ENCODE peak calls at places on chromosomes 3 and 15, in five cellular contexts. J is HCT116, O is GM23248, D is MM.1S, S is PC-3. F is an unnamed sample.

GRCh38 chr3:186239321-186239720 is 122.7 kb downstream of the DGKG start:
- DNase-seq in O (peak), S (peak), D (no peak), J (no peak), F (peak)

GRCh38 chr15:63729115-63729884 is 104.4 kb downstream of the HERC1 start:
- DNase-seq in D (no peak), J (no peak), O (no peak), S (peak), F (no peak)

GRCh38 chr3:19171794-19172193 is 23.5 kb downstream of the KCNH8 start:
- DNase-seq in S (no peak), O (no peak), J (no peak), D (no peak), F (no peak)

GRCh38 chr3:71031914-71032521 is 551.5 kb downstream of the FOXP1 start:
- DNase-seq in O (no peak), J (no peak), S (no peak), D (no peak), F (no peak)

GRCh38 chr15:41154412-41154811 is 38.3 kb upstream of the INO80 start:
- DNase-seq in O (no peak), S (peak), J (no peak), D (no peak), F (no peak)

GRCh38 chr3:171135536-171135935 is 109.0 kb upstream of the SLC2A2 start:
- DNase-seq in O (peak), D (no peak), J (no peak), S (no peak), F (no peak)

GRCh38 chr3:120093119-120093922 is 926 bp downstream of the GSK3B start:
- DNase-seq in S (peak), J (peak), O (peak), D (no peak), F (peak)

GRCh38 chr15:97745481-97746071 is 214.9 kb upstream of the ARRDC4 start:
- DNase-seq in D (peak), O (peak), S (peak), J (no peak), F (peak)

GRCh38 chr15:56715220-56715619 is 18.1 kb downstream of the ZNF280D start:
- DNase-seq in D (no peak), J (no peak), O (no peak), S (no peak), F (no peak)

GRCh38 chr3:10363935-10364334 is 43.0 kb upstream of the SEC13 start:
- DNase-seq in O (no peak), D (no peak), S (peak), J (no peak), F (no peak)

GRCh38 chr15:81752974-81753373 is 292.8 kb downstream of the MEX3B start:
- DNase-seq in O (no peak), J (peak), S (no peak), D (no peak), F (peak)

GRCh38 chr3:181948286-181948685 is 236.6 kb downstream of the SOX2 start:
- DNase-seq in J (no peak), O (no peak), D (no peak), S (peak), F (peak)

GRCh38 chr3:129651316-129652202 is 45.1 kb upstream of the PLXND1 start:
- DNase-seq in D (no peak), S (peak), O (peak), J (peak), F (peak)

GRCh38 chr15:77966540-77967290 is 110.8 kb downstream of the TBC1D2B start:
- DNase-seq in J (peak), O (peak), D (peak), S (peak), F (peak)

GRCh38 chr3:16357191-16357590 is 92.2 kb downstream of the OXNAD1 start:
- DNase-seq in O (no peak), J (no peak), S (no peak), D (no peak), F (no peak)

GRCh38 chr15:89780601-89781000 is 4.5 kb downstream of the MESP2 start:
- DNase-seq in D (no peak), J (no peak), S (no peak), O (no peak), F (no peak)

GRCh38 chr15:58453931-58454793 is 22.4 kb downstream of the LIPC start:
- DNase-seq in S (no peak), O (peak), D (no peak), J (no peak), F (no peak)

GRCh38 chr3:185715091-185715490 is 109.8 kb downstream of the IGF2BP2 start:
- DNase-seq in D (no peak), J (no peak), O (peak), S (peak), F (peak)

DNA sequence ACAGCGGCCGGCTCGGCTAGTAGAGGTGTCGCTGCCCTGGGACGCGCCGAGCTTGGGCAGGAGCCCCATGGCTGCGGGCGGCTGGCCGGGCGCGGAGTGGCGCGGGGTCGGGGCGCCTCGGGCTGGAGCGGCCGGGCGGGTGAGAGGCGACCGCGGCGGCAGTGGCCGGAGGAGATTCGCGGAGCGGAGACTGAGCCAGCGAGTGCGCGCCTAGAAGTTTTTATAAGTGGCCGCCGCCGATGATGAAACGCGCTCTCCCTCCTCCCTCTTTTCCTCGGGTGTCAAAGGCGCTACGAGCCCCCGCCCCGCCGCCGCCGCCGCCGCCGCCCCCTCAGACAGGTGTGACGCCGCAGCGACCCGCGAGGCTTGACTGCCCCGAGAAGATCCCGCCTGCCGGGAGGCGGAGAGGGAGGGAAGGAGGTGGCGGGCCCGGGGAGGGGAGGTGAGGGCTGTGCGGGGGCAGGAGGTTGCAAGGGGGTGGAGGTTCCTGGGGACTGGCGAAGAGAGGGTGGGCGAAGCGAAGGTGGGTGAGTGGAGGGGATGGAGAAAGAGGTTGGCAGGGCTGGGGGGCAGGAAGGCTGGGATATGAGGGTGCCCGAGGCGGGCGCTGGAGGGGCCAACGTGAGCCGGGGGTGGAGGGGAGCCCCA is at the start of gene SLCO2A1:
- DNase-seq in O (peak), S (no peak), J (no peak), D (no peak), F (peak)
- TF ChIP-seq EZH2 in O (no peak), S (no peak), J (no peak), D (no peak), F (peak)

GRCh38 chr3:174541708-174542107 is 317.4 kb upstream of the NAALADL2 start:
- DNase-seq in J (no peak), O (peak), D (no peak), S (no peak), F (no peak)

GRCh38 chr3:174538116-174538515 is 321.0 kb upstream of the NAALADL2 start:
- DNase-seq in S (no peak), O (no peak), J (no peak), D (no peak), F (peak)

GRCh38 chr3:174536319-174536718 is 322.8 kb upstream of the NAALADL2 start:
- DNase-seq in S (no peak), D (no peak), O (no peak), J (no peak), F (peak)

GRCh38 chr3:174540536-174540935 is 318.6 kb upstream of the NAALADL2 start:
- DNase-seq in S (no peak), O (no peak), D (no peak), J (no peak), F (peak)

GRCh38 chr3:174540081-174540480 is 319.1 kb upstream of the NAALADL2 start:
- DNase-seq in J (no peak), D (peak), O (no peak), S (no peak), F (peak)
- H3K9ac ChIP-seq in J (no peak), D (no peak), O (no peak), S (no peak), F (no peak)

GRCh38 chr15:52674831-52675230 is 4.4 kb downstream of the ATOSA start:
- DNase-seq in S (no peak), O (no peak), J (no peak), D (no peak), F (no peak)

GRCh38 chr15:52673734-52674133 is 5.5 kb downstream of the ATOSA start:
- DNase-seq in D (peak), O (no peak), J (no peak), S (no peak), F (no peak)

GRCh38 chr15:52670087-52670486 is 9.1 kb downstream of the ATOSA start:
- DNase-seq in O (no peak), D (no peak), S (no peak), J (no peak), F (no peak)

GRCh38 chr15:52672661-52673060 is 6.5 kb downstream of the ATOSA start:
- DNase-seq in S (no peak), J (no peak), O (no peak), D (no peak), F (no peak)

GRCh38 chr15:52673312-52673711 is 5.9 kb downstream of the ATOSA start:
- DNase-seq in D (no peak), S (peak), O (peak), J (no peak), F (no peak)
- TF ChIP-seq EZH2phosphoT487 in D (no peak), S (no peak), O (no peak), J (no peak), F (no peak)

GRCh38 chr15:96362759-96363678 is 32.5 kb downstream of the NR2F2 start:
- DNase-seq in S (no peak), D (no peak), J (no peak), O (no peak), F (peak)

GRCh38 chr15:96366526-96366877 is 36.0 kb downstream of the NR2F2 start:
- DNase-seq in O (no peak), D (no peak), S (no peak), J (no peak), F (peak)

GRCh38 chr15:96367436-96368200 is 37.1 kb downstream of the NR2F2 start:
- DNase-seq in D (no peak), O (peak), J (no peak), S (no peak), F (peak)

GRCh38 chr15:96363692-96364091 is 33.2 kb downstream of the NR2F2 start:
- DNase-seq in D (no peak), S (no peak), O (no peak), J (no peak), F (peak)

DNA sequence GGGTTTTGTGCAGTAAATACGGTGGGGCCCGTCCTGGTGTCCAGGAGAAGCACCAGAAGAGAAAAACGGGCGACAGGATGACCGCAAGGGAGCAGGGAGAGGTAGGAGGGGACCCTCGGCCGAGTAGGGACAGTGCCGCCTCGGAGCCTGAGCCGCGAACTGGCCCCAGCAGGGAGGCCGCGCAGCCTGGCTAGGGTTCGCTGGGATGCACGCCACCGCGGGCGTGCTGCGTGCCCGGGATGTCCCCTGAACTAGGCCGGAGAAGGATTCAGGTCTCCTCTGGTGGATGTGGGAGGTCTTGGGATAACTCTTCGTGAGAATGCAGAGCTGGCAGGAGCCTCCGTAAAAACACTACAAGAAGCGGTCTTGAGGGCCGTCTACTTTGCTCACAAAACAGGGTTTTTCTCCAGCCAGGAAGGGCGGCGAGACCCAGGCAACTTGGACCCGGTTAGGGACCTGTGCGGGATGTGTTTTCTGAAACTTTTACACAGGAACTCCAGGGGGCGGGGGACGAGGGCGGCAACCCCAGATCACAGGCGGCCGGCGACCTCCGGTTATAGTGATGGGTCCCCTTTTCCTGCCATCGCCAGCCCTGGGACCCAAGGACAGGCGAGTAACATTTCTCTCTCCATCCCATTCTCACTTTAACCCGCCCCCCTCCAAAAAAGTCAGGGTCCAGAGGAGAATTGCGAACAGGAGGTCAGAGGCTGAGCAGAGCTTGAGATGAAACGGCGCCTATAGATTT is 35.5 kb downstream of the NR2F2 start:
- DNase-seq in J (no peak), S (no peak), O (no peak), D (no peak), F (peak)
- TF ChIP-seq EZH2 in J (no peak), S (no peak), O (no peak), D (no peak), F (peak)

F was measured in neural progenitor cell.